ENCODE peak calls at places on chromosomes 12 and 14, in five cellular contexts. K, X, A, E and S are unnamed samples.

GRCh38 chr14:33962016-33962415 is 11.1 kb upstream of the EGLN3 start:
- DNase-seq in K (no peak), X (no peak), A (no peak), E (no peak), S (no peak)

GRCh38 chr12:107450541-107450940 is 235.1 kb upstream of the PWP1 start:
- DNase-seq in K (no peak), X (no peak), A (no peak), E (no peak), S (no peak)

GRCh38 chr12:123984903-123985302 is 11.9 kb downstream of the ZNF664 start:
- DNase-seq in K (no peak), X (no peak), A (no peak), E (no peak), S (no peak)

GRCh38 chr14:68088463-68088862 is 268.9 kb downstream of the RAD51B start:
- DNase-seq in K (no peak), X (no peak), A (no peak), E (peak; percentile 48), S (no peak)

GRCh38 chr14:34043627-34044372 is 92.9 kb upstream of the EGLN3 start:
- DNase-seq in K (no peak), X (no peak), A (no peak), E (no peak), S (peak; percentile 22)

GRCh38 chr12:64670856-64671639 is 60.8 kb downstream of the RASSF3 start:
- DNase-seq in K (no peak), X (no peak), A (peak; percentile 55), E (no peak), S (no peak)

GRCh38 chr12:88579572-88579940 is 715 bp downstream of the KITLG start:
- DNase-seq in K (peak; percentile 87), X (peak; percentile 46), A (peak; percentile 56), E (peak; percentile 43), S (no peak)

GRCh38 chr12:27505771-27506170 is 18.2 kb upstream of the PPFIBP1 start:
- DNase-seq in K (no peak), X (no peak), A (no peak), E (no peak), S (no peak)

GRCh38 chr12:49959570-49960473 is 1.9 kb upstream of the AQP5 start:
- DNase-seq in K (no peak), X (no peak), A (no peak), E (no peak), S (no peak)

GRCh38 chr14:39232554-39233415 is 930 bp upstream of the MIA2 start:
- DNase-seq in K (no peak), X (no peak), A (no peak), E (no peak), S (no peak)

GRCh38 chr14:58072288-58073071 is 79.5 kb downstream of the ARMH4 start:
- DNase-seq in K (no peak), X (peak; percentile 51), A (peak; percentile 41), E (peak; percentile 39), S (peak; percentile 5)

GRCh38 chr14:93800038-93800937 is 12.0 kb upstream of the PRIMA1 start:
- DNase-seq in K (no peak), X (no peak), A (no peak), E (no peak), S (no peak)

GRCh38 chr12:6092784-6093722 is 31.4 kb downstream of the VWF start:
- DNase-seq in K (peak; percentile 87), X (no peak), A (peak; percentile 45), E (peak; percentile 44), S (no peak)

GRCh38 chr12:21499765-21500164 is 1.7 kb downstream of the RECQL start:
- DNase-seq in K (no peak), X (no peak), A (no peak), E (no peak), S (no peak)

GRCh38 chr14:78455896-78456435 is 285.8 kb downstream of the NRXN3 start:
- DNase-seq in K (no peak), X (no peak), A (no peak), E (no peak), S (peak; percentile 6)

GRCh38 chr14:94048676-94049624 is 22.8 kb downstream of the OTUB2 start:
- DNase-seq in K (no peak), X (no peak), A (no peak), E (no peak), S (no peak)

GRCh38 chr14:86961106-86961716 is 1031.8 kb downstream of the GALC start:
- DNase-seq in K (no peak), X (no peak), A (no peak), E (no peak), S (no peak)

GRCh38 chr14:95597784-95598204 is 62.9 kb downstream of the GLRX5 start:
- DNase-seq in K (no peak), X (no peak), A (no peak), E (no peak), S (no peak)

GRCh38 chr12:72270246-72270645 is 1.9 kb upstream of the TRHDE start:
- DNase-seq in K (no peak), X (no peak), A (no peak), E (no peak), S (no peak)
- TF ChIP-seq POLR2A in K (no peak), X (no peak), A (no peak), E (no peak), S (no peak)

DNA sequence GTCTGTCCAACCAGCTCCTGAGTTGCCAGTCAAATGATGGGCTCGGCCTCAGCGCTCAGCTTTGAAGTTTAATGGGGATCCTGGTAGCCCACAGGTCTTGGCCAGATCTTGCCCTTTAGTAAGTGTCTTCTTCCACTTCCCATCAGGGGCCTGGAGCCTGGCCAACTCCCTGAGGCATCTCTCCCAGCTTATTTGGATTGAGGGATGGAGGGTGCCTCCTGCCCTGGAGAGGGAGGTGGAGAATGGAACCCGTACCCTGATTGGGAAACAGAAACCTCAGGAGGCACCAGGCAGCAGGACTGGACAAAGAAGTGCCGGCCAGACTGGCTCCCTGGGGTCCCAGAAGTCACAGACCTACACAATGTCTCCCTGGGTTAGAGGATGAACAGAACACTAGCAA is 40.5 kb upstream of the LTBP2 start:
- DNase-seq in K (peak; percentile 83), X (no peak), A (no peak), E (no peak), S (no peak)
- TF ChIP-seq POLR2A in K (no peak), X (no peak), A (no peak), E (no peak), S (no peak)

GRCh38 chr12:111581434-111582132 is 17.5 kb downstream of the ATXN2 start:
- DNase-seq in K (no peak), X (no peak), A (no peak), E (no peak), S (no peak)
- TF ChIP-seq POLR2A in K (no peak), X (no peak), A (no peak), E (no peak), S (no peak)

GRCh38 chr12:56392331-56392730 is 29.7 kb upstream of the APOF start:
- DNase-seq in K (no peak), X (no peak), A (no peak), E (no peak), S (no peak)

GRCh38 chr12:56385873-56386272 is 23.2 kb upstream of the APOF start:
- DNase-seq in K (no peak), X (no peak), A (no peak), E (no peak), S (no peak)

GRCh38 chr12:56391721-56392120 is 29.1 kb upstream of the APOF start:
- DNase-seq in K (no peak), X (no peak), A (no peak), E (no peak), S (no peak)

GRCh38 chr12:56387152-56387551 is 24.5 kb upstream of the APOF start:
- DNase-seq in K (peak; percentile 5), X (no peak), A (no peak), E (no peak), S (no peak)

DNA sequence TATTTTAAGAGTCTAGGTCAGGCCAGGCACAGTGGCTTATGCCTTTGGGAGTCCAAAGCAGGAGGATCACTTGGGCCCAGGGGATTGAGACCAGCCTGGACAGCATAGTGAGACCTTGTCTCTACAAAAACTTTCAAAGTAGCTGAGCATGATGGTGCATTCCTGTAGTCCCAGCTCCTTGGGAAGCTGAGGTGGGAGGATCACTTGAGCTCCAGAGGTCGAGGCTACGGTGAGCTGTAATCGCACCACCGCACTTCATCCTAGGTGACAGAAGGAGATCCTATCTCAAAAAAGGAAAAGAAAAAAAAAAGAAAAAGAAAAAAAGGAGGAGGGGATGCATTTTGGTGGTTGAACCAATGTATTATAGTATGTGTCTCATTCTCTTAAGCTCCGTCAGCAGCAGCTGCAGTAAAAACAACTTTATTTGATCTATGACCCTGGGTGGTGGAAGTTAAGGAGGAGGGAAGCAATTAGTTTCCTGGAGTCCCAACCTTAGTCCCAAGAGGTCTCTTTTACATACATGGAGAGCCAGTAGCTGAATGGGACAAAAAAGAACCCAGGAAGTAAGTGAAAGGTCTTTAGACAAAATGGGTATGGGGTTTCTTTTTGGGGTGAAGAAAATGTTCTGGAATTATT is 26.7 kb upstream of the APOF start:
- DNase-seq in K (peak; percentile 5), X (no peak), A (no peak), E (no peak), S (no peak)
- TF ChIP-seq POLR2A in K (no peak), X (no peak), A (no peak), E (no peak), S (no peak)

DNA sequence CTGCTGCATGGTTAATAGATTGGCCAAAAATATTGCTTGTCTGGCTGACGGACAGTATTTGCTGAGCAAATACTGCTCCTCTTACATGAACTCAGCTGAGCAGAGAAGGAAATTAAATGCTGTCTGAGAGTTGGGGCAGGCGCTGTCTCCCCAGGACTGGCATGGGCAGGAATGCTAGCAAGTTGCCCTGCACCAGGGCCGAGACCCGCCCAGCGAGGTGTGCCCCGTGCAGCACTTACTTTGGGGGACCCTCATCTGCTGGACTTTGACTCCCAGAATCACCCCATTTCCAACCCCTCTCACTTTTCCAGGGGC is 1.4 kb downstream of the FBRSL1 start:
- DNase-seq in K (no peak), X (no peak), A (no peak), E (no peak), S (no peak)
- TF ChIP-seq POLR2A in K (no peak), X (no peak), A (no peak), E (no peak), S (no peak)

GRCh38 chr14:73610692-73611091 is 1.6 kb upstream of the ACOT6 start:
- DNase-seq in K (no peak), X (no peak), A (no peak), E (no peak), S (no peak)

GRCh38 chr14:73613046-73613383 is 698 bp downstream of the ACOT6 start:
- DNase-seq in K (no peak), X (no peak), A (no peak), E (no peak), S (no peak)

GRCh38 chr14:73616831-73617230 is 4.5 kb downstream of the ACOT6 start:
- DNase-seq in K (no peak), X (no peak), A (no peak), E (no peak), S (no peak)

GRCh38 chr14:73613419-73613963 is 1.2 kb downstream of the ACOT6 start:
- DNase-seq in K (no peak), X (no peak), A (no peak), E (no peak), S (no peak)

GRCh38 chr14:73612339-73613045 is at the start of gene ACOT6:
- DNase-seq in K (peak; percentile 91), X (peak; percentile 73), A (peak; percentile 75), E (peak; percentile 70), S (peak; percentile 50)
- TF ChIP-seq POLR2A in K (no peak), X (no peak), A (peak; percentile 32), E (no peak), S (peak; percentile 52)

DNA sequence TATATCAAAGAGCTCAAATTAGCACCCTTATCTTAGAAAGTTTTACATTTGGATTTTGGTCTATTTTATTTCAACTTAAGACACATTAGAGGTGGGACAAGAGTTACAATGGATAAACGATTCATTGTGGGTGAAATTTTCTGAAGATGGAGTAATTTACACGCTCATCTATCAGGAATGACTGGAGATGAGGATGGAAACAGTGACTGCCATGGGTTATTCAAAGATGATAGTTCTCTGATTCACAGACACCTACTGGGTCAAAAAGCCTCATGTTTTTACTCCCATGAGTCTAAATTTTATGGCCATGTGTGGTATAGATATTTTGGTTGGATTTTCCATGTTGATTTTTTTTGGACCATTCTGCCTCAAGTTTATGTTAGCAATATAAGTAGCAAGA is 22.1 kb downstream of the SAMD4A start:
- DNase-seq in K (no peak), X (no peak), A (no peak), E (no peak), S (no peak)
- TF ChIP-seq POLR2A in K (no peak), X (no peak), A (no peak), E (no peak), S (no peak)